ENCODE peak calls at places on chromosome 4, in eight cellular contexts. F is PC-3, V is fibroblast of lung, M is neural progenitor cell, N is HCT116, X is astrocyte, R is GM23338, J is MM.1S. W is an unnamed sample. For H3K4me1, the result is how much of the 10 kb centered on the place peaks cover.

GRCh38 chr4:52015366-52015765 is 4.8 kb downstream of the LRRC66 start:
- DNase-seq in F (peak), V (peak), M (peak), N (no peak), X (no peak), R (peak), J (no peak), W (no peak)

GRCh38 chr4:121796283-121796682 is 4.8 kb upstream of the EXOSC9 start:
- DNase-seq in F (no peak), V (no peak), M (no peak), N (no peak), X (no peak), R (peak), J (no peak), W (peak)

GRCh38 chr4:187251896-187252295 is 528.2 kb upstream of the FAT1 start:
- DNase-seq in F (peak), V (peak), M (no peak), N (no peak), X (peak), R (no peak), J (no peak), W (no peak)

GRCh38 chr4:74441744-74442143 is 3.2 kb upstream of the AREG start:
- DNase-seq in F (peak), V (no peak), M (no peak), N (no peak), X (no peak), R (no peak), J (no peak), W (no peak)

GRCh38 chr4:117134386-117134785 is 49.0 kb upstream of the TRAM1L1 start:
- DNase-seq in F (peak), V (peak), M (peak), N (peak), X (peak), R (peak), J (peak), W (peak)

GRCh38 chr4:184536881-184537248 is 62.5 kb upstream of the IRF2 start:
- DNase-seq in F (peak), V (peak), M (no peak), N (no peak), X (no peak), R (no peak), J (no peak), W (peak)

GRCh38 chr4:103097112-103097511 is 2.5 kb downstream of the BDH2 start:
- DNase-seq in F (no peak), V (no peak), M (no peak), N (no peak), X (no peak), R (no peak), J (no peak), W (no peak)

GRCh38 chr4:154593868-154594267 is 3.3 kb upstream of the FGA start:
- DNase-seq in F (no peak), V (no peak), M (no peak), N (no peak), X (no peak), R (no peak), J (no peak), W (no peak)

GRCh38 chr4:37383579-37384229 is 139.2 kb downstream of the NWD2 start:
- DNase-seq in F (peak), V (peak), M (peak), N (peak), X (no peak), R (peak), J (peak), W (peak)

GRCh38 chr4:5845035-5845905 is 47.6 kb downstream of the CRMP1 start:
- DNase-seq in F (no peak), V (no peak), M (peak), N (no peak), X (no peak), R (no peak), J (no peak), W (no peak)

GRCh38 chr4:42781325-42781724 is 111.2 kb upstream of the GRXCR1 start:
- DNase-seq in F (no peak), V (no peak), M (no peak), N (no peak), X (no peak), R (no peak), J (no peak), W (no peak)

GRCh38 chr4:113781439-113782040 is 20.0 kb upstream of the CAMK2D start:
- DNase-seq in F (peak), V (peak), M (peak), N (no peak), X (no peak), R (peak), J (peak), W (peak)

GRCh38 chr4:3756343-3757059 is 9.7 kb upstream of the ADRA2C start:
- DNase-seq in F (no peak), V (no peak), M (no peak), N (peak), X (no peak), R (peak), J (no peak), W (no peak)

GRCh38 chr4:11908712-11909111 is 480.0 kb upstream of the HS3ST1 start:
- DNase-seq in F (peak), V (no peak), M (no peak), N (no peak), X (no peak), R (no peak), J (no peak), W (no peak)

GRCh38 chr4:101067383-101067782 is 279.9 kb downstream of the PPP3CA start:
- DNase-seq in F (no peak), V (no peak), M (no peak), N (no peak), X (no peak), R (no peak), J (no peak), W (peak)

GRCh38 chr4:139266583-139267257 is 13.3 kb downstream of the MGARP start:
- DNase-seq in F (no peak), V (peak), M (peak), N (no peak), X (peak), R (peak), J (peak), W (peak)

GRCh38 chr4:20532871-20533870 is 167.1 kb upstream of the PACRGL start:
- DNase-seq in F (peak), V (peak), M (no peak), N (no peak), X (peak), R (no peak), J (no peak), W (peak)

GRCh38 chr4:5635826-5636196 is 72.5 kb downstream of the EVC2 start:
- DNase-seq in F (peak), V (peak), M (no peak), N (no peak), X (peak), R (no peak), J (no peak), W (peak)

GRCh38 chr4:155371432-155372043 is 5.2 kb downstream of the MAP9 start:
- DNase-seq in F (peak), V (peak), M (peak), N (peak), X (peak), R (peak), J (peak), W (peak)

GRCh38 chr4:103306870-103307345 is 108.8 kb upstream of the CENPE start:
- DNase-seq in F (peak), V (no peak), M (peak), N (no peak), X (no peak), R (peak), J (no peak), W (peak)

GRCh38 chr4:141307241-141307689 is 86.6 kb downstream of the ZNF330 start:
- DNase-seq in F (peak), V (peak), M (peak), N (peak), X (peak), R (peak), J (peak), W (peak)

GRCh38 chr4:16197842-16198241 is 28.4 kb downstream of the TAPT1 start:
- DNase-seq in F (no peak), V (peak), M (no peak), N (no peak), X (peak), R (no peak), J (no peak), W (peak)

GRCh38 chr4:31548823-31549222 is 828.7 kb downstream of the PCDH7 start:
- DNase-seq in F (no peak), V (peak), M (no peak), N (no peak), X (peak), R (no peak), J (no peak), W (no peak)

GRCh38 chr4:152023674-152024073 is 262.9 kb upstream of the GATB start:
- DNase-seq in F (no peak), V (no peak), M (no peak), N (no peak), X (no peak), R (no peak), J (no peak), W (no peak)

GRCh38 chr4:73257995-73258667 is 467 bp downstream of the ANKRD17 start:
- DNase-seq in F (peak), V (peak), M (no peak), N (no peak), X (peak), R (peak), J (peak), W (peak)

GRCh38 chr4:3407171-3407771 is 34.5 kb upstream of the HGFAC start:
- DNase-seq in F (no peak), V (no peak), M (no peak), N (no peak), X (no peak), R (no peak), J (no peak), W (no peak)

GRCh38 chr4:94635172-94635571 is 122.6 kb upstream of the BMPR1B start:
- DNase-seq in F (peak), V (peak), M (no peak), N (no peak), X (peak), R (no peak), J (no peak), W (peak)

GRCh38 chr4:97665553-97665952 is 477.7 kb downstream of the STPG2 start:
- DNase-seq in F (no peak), V (no peak), M (no peak), N (no peak), X (no peak), R (no peak), J (no peak), W (no peak)

GRCh38 chr4:65367306-65367705 is 303.0 kb downstream of the EPHA5 start:
- DNase-seq in F (peak), V (peak), M (no peak), N (no peak), X (peak), R (no peak), J (peak), W (peak)

GRCh38 chr4:77151246-77151645 is 5.8 kb upstream of the CCNG2 start:
- DNase-seq in F (peak), V (no peak), M (no peak), N (no peak), X (no peak), R (no peak), J (no peak), W (peak)

GRCh38 chr4:107164962-107165361 is 128.8 kb upstream of the DKK2 start:
- DNase-seq in F (no peak), V (no peak), M (no peak), N (no peak), X (no peak), R (no peak), J (peak), W (no peak)

GRCh38 chr4:107166181-107166580 is 130.1 kb upstream of the DKK2 start:
- DNase-seq in F (no peak), V (no peak), M (no peak), N (no peak), X (no peak), R (no peak), J (no peak), W (no peak)

GRCh38 chr4:107167051-107167450 is 130.9 kb upstream of the DKK2 start:
- DNase-seq in F (no peak), V (no peak), M (no peak), N (no peak), X (no peak), R (no peak), J (no peak), W (no peak)
- H3K4me1 ChIP-seq in F (under half), V (under half), M (under half), N (under half), X (under half), R (under half), J (under half), W (under half)

DNA sequence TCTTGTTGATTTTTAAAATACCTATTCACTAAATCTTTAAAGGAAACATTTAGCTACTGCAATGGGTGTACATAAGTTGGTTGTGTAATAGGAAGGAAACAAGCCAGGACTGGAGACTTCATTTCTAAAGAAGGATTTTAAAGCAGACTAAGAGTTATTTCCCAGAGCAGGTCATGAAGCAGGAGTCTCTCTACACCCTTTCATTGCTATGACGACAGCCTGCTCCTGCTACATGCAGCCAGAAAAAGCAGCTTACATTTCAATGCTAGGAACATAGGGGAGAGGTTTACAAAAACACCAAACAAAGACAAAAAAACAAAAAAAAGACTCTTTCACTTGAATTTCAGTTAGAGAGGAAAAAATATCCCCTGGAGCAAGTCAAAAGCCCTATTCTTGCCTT is 3.5 kb downstream of the SPARCL1 start:
- DNase-seq in F (no peak), V (peak), M (peak), N (no peak), X (peak), R (no peak), J (no peak), W (no peak)
- H3K4me3 ChIP-seq in F (no peak), V (no peak), M (no peak), N (no peak), X (no peak), R (no peak), J (no peak), W (no peak)

GRCh38 chr4:67754288-67754687 is at the start of gene GNRHR:
- DNase-seq in F (no peak), V (no peak), M (no peak), N (no peak), X (no peak), R (no peak), J (no peak), W (no peak)
- TF ChIP-seq EZH2 in F (no peak), V (no peak), M (no peak), N (no peak), X (no peak), R (no peak), J (no peak), W (no peak)

GRCh38 chr4:6941796-6942195 is 32.2 kb downstream of the TBC1D14 start:
- DNase-seq in F (no peak), V (no peak), M (no peak), N (no peak), X (no peak), R (no peak), J (no peak), W (no peak)

GRCh38 chr4:6942238-6942800 is 32.7 kb downstream of the TBC1D14 start:
- DNase-seq in F (peak), V (peak), M (no peak), N (peak), X (peak), R (no peak), J (peak), W (peak)

GRCh38 chr4:6943870-6944195 is 34.2 kb downstream of the TBC1D14 start:
- DNase-seq in F (no peak), V (no peak), M (no peak), N (no peak), X (no peak), R (no peak), J (no peak), W (no peak)

GRCh38 chr4:6944311-6945051 is 34.9 kb downstream of the TBC1D14 start:
- DNase-seq in F (no peak), V (no peak), M (no peak), N (no peak), X (no peak), R (no peak), J (no peak), W (no peak)

GRCh38 chr4:6943012-6943869 is 33.6 kb downstream of the TBC1D14 start:
- DNase-seq in F (no peak), V (no peak), M (peak), N (peak), X (no peak), R (peak), J (no peak), W (no peak)
- H3K4me1 ChIP-seq in F (under half), V (under half), M (half or more), N (under half), X (under half), R (under half), J (under half), W (under half)

DNA sequence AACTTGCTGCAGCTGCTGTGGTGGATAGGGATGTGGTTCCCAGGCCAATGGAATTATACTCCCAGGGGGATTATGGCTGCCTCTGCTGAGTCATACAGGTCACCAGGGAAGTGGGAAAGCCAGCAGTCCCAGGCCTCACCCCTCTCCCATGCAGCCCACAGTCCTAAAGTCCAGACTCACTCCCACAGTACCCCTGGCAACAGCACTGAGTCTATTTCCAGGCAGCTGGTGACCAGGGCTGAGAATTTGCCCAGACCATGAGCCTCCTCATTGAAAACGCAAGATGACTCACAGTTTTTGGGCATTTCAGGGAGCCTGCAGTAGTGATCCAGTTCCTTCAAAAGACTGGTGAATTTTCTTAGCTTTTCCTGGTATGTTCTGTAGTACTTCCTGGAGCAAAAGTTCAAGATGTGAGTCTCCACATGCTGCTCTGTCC is 137.6 kb downstream of the NPNT start:
- DNase-seq in F (no peak), V (peak), M (no peak), N (no peak), X (peak), R (no peak), J (no peak), W (peak)
- H3K4me3 ChIP-seq in F (no peak), V (no peak), M (no peak), N (no peak), X (no peak), R (no peak), J (no peak), W (no peak)

DNA sequence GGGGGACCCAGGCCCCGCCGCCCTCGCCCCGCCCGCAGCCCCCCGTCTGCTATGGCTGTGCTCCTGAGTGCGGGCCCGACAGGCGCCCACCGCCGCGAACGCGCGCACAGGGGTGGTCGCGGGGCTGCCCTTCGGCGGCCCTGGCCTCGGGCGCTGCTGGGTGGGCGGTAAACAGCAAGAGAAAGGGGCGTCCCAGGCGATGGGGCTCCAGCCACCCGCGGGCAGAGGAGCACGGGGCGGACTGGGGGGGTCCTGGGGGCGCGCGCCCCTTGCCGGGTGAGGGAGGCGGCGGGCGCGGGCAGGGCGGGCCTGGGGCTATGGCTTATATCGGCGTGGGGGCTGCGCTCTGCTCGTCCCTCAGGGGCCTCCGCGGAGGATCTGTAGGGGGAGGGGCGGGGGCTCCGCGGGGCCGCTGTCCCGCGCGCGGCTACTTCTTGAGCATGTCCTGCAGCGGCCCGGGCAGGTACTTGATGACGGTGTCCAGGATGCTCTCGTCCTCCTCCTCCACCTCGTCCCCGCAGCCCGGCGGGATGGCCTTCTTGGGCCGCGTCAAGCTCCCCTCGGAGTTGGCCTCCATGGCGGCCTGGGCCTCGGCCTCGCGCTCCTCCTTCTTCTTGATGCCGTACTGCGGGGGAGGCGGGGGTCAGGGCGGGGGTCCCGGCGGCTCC is 39.7 kb downstream of the CPLX1 start:
- DNase-seq in F (no peak), V (no peak), M (peak), N (no peak), X (no peak), R (peak), J (no peak), W (no peak)
- TF ChIP-seq EZH2 in F (no peak), V (no peak), M (peak), N (no peak), X (peak), R (no peak), J (no peak), W (peak)

W was measured in GM23248.